ENCODE peak calls at places on chromosomes 4 and X, in six cellular contexts. P, Z, B, R, Q and L are unnamed samples.

GRCh38 chrX:19649227-19650009 is 134.1 kb upstream of the MAP3K15 start:
- DNase-seq in P (no peak), Z (no peak), B (peak; percentile 84), R (no peak), Q (no peak), L (no peak)

GRCh38 chr4:149264093-149264733 is 551.4 kb downstream of the IQCM start:
- DNase-seq in P (no peak), Z (peak; percentile 60), B (peak; percentile 58), R (no peak), Q (peak; percentile 2), L (peak; percentile 2)

GRCh38 chr4:144547678-144548298 is 98.2 kb upstream of the HHIP start:
- DNase-seq in P (no peak), Z (no peak), B (no peak), R (no peak), Q (no peak), L (peak; percentile 18)

GRCh38 chr4:109009909-109010308 is 247.1 kb upstream of the ETNPPL start:
- DNase-seq in P (no peak), Z (peak; percentile 32), B (peak; percentile 16), R (no peak), Q (no peak), L (no peak)

GRCh38 chrX:17634542-17635207 is 102.6 kb upstream of the SCML1 start:
- DNase-seq in P (no peak), Z (no peak), B (no peak), R (no peak), Q (no peak), L (no peak)

GRCh38 chr4:141912831-141913230 is 276.4 kb downstream of the IL15 start:
- DNase-seq in P (no peak), Z (no peak), B (peak; percentile 31), R (no peak), Q (no peak), L (no peak)

GRCh38 chr4:113293673-113294072 is 244.2 kb downstream of the ANK2 start:
- DNase-seq in P (no peak), Z (peak; percentile 9), B (peak; percentile 35), R (no peak), Q (peak; percentile 24), L (no peak)

GRCh38 chr4:40656221-40656863 is 26.7 kb upstream of the RBM47 start:
- DNase-seq in P (no peak), Z (no peak), B (no peak), R (no peak), Q (no peak), L (no peak)

GRCh38 chr4:139603576-139604387 is 47.8 kb upstream of the SETD7 start:
- DNase-seq in P (peak; percentile 17), Z (peak; percentile 67), B (peak; percentile 73), R (no peak), Q (no peak), L (no peak)

GRCh38 chr4:145061325-145061920 is 36.6 kb downstream of the ANAPC10 start:
- DNase-seq in P (no peak), Z (peak; percentile 54), B (peak; percentile 85), R (no peak), Q (no peak), L (no peak)

GRCh38 chr4:119490335-119490734 is 138.3 kb downstream of the PDE5A start:
- DNase-seq in P (no peak), Z (peak; percentile 6), B (peak; percentile 35), R (no peak), Q (peak; percentile 2), L (no peak)

GRCh38 chrX:108217877-108218276 is 126.3 kb downstream of the ATG4A start:
- DNase-seq in P (no peak), Z (no peak), B (peak; percentile 44), R (no peak), Q (no peak), L (no peak)

GRCh38 chr4:153257151-153257620 is 52.9 kb downstream of the TRIM2 start:
- DNase-seq in P (peak; percentile 12), Z (peak; percentile 44), B (peak; percentile 16), R (no peak), Q (peak; percentile 55), L (no peak)

GRCh38 chr4:106365613-106366012 is 3.0 kb downstream of the GIMD1 start:
- DNase-seq in P (no peak), Z (peak; percentile 87), B (peak; percentile 94), R (no peak), Q (no peak), L (no peak)

GRCh38 chr4:105140684-105141490 is 5.8 kb upstream of the TET2 start:
- DNase-seq in P (peak; percentile 21), Z (peak; percentile 47), B (peak; percentile 42), R (no peak), Q (peak; percentile 40), L (no peak)

GRCh38 chr4:83651846-83652245 is 115.9 kb downstream of the GPAT3 start:
- DNase-seq in P (no peak), Z (no peak), B (no peak), R (no peak), Q (no peak), L (no peak)

GRCh38 chr4:186723207-186724047 is at the start of gene FAT1:
- DNase-seq in P (no peak), Z (peak; percentile 78), B (peak; percentile 80), R (no peak), Q (peak; percentile 91), L (no peak)